ENCODE peak calls at places on chromosomes 2 and 18, in nine cellular contexts. U, X, Z, J, D, T, Q, G and V are unnamed samples.

GRCh38 chr2:128466377-128467175 is 147.9 kb upstream of the HS6ST1 start:
- DNase-seq in U (no peak), X (no peak), Z (no peak), J (no peak), D (no peak), T (no peak), Q (peak), G (no peak), V (no peak)

GRCh38 chr18:49446481-49446880 is 14.0 kb downstream of the DYM start:
- DNase-seq in U (no peak), X (no peak), Z (no peak), J (no peak), D (no peak), T (no peak), Q (no peak), G (no peak), V (no peak)

GRCh38 chr2:28949617-28950305 is 31.3 kb upstream of the TOGARAM2 start:
- DNase-seq in U (no peak), X (no peak), Z (no peak), J (no peak), D (no peak), T (no peak), Q (no peak), G (no peak), V (no peak)

GRCh38 chr2:218569661-218570500 is 1.2 kb downstream of the CNOT9 start:
- DNase-seq in U (peak), X (peak), Z (no peak), J (peak), D (no peak), T (peak), Q (peak), G (no peak), V (peak)

GRCh38 chr18:45282101-45282812 is 333.0 kb upstream of the SLC14A2 start:
- DNase-seq in U (no peak), X (no peak), Z (no peak), J (peak), D (no peak), T (peak), Q (no peak), G (no peak), V (peak)

GRCh38 chr18:79797518-79798345 is at the start of gene KCNG2:
- DNase-seq in U (no peak), X (no peak), Z (no peak), J (no peak), D (peak), T (no peak), Q (no peak), G (peak), V (no peak)

GRCh38 chr2:223086360-223086981 is 34.5 kb downstream of the KCNE4 start:
- DNase-seq in U (no peak), X (peak), Z (no peak), J (no peak), D (no peak), T (no peak), Q (no peak), G (no peak), V (no peak)

GRCh38 chr2:30681022-30681421 is 126.2 kb downstream of the CAPN13 start:
- DNase-seq in U (no peak), X (no peak), Z (no peak), J (no peak), D (no peak), T (no peak), Q (no peak), G (no peak), V (no peak)

GRCh38 chr2:181393472-181393871 is 63.7 kb upstream of the ITGA4 start:
- DNase-seq in U (peak), X (peak), Z (no peak), J (peak), D (no peak), T (peak), Q (no peak), G (peak), V (peak)

GRCh38 chr2:159715451-159715850 is 3.1 kb downstream of the MARCHF7 start:
- DNase-seq in U (no peak), X (no peak), Z (no peak), J (no peak), D (no peak), T (no peak), Q (no peak), G (no peak), V (no peak)

GRCh38 chr2:203492965-203493364 is 42.1 kb downstream of the RAPH1 start:
- DNase-seq in U (no peak), X (peak), Z (no peak), J (peak), D (no peak), T (no peak), Q (no peak), G (peak), V (no peak)

GRCh38 chr2:217371681-217372297 is 511.9 kb upstream of the TNP1 start:
- DNase-seq in U (no peak), X (no peak), Z (no peak), J (peak), D (no peak), T (no peak), Q (no peak), G (no peak), V (no peak)

GRCh38 chr2:182522930-182523541 is 96.2 kb upstream of the PDE1A start:
- DNase-seq in U (no peak), X (no peak), Z (no peak), J (no peak), D (no peak), T (no peak), Q (no peak), G (no peak), V (no peak)

GRCh38 chr2:213001285-213001910 is 150.0 kb downstream of the IKZF2 start:
- DNase-seq in U (no peak), X (peak), Z (no peak), J (no peak), D (no peak), T (no peak), Q (no peak), G (no peak), V (no peak)

GRCh38 chr2:10283106-10284062 is 19.3 kb upstream of the HPCAL1 start:
- DNase-seq in U (peak), X (peak), Z (no peak), J (peak), D (no peak), T (peak), Q (no peak), G (no peak), V (peak)

GRCh38 chr2:5693288-5694015 is 1.3 kb downstream of the SOX11 start:
- DNase-seq in U (no peak), X (no peak), Z (no peak), J (no peak), D (no peak), T (no peak), Q (no peak), G (no peak), V (no peak)

GRCh38 chr2:27218614-27219013 is 1.4 kb downstream of the CAD start:
- DNase-seq in U (no peak), X (no peak), Z (no peak), J (no peak), D (no peak), T (no peak), Q (no peak), G (no peak), V (no peak)

GRCh38 chr2:224069172-224069571 is 30.1 kb upstream of the SERPINE2 start:
- DNase-seq in U (no peak), X (peak), Z (no peak), J (peak), D (peak), T (no peak), Q (no peak), G (no peak), V (no peak)

GRCh38 chr2:85711578-85712060 is 17.5 kb downstream of the GNLY start:
- DNase-seq in U (no peak), X (no peak), Z (no peak), J (no peak), D (no peak), T (no peak), Q (no peak), G (no peak), V (no peak)